ENCODE peak calls at places on chromosomes 1 and 21, in six cellular contexts. L is WTC11, S is HFF-Myc, Z is heart left ventricle, I is HepG2, R is neural progenitor cell. C is an unnamed sample.

GRCh38 chr1:167455786-167456446 is 62.4 kb downstream of the CD247 start:
- DNase-seq in L (no peak), S (no peak), Z (no peak), I (no peak), R (peak), C (no peak)

GRCh38 chr21:42063578-42064521 is 7.3 kb upstream of the UMODL1 start:
- DNase-seq in L (no peak), S (no peak), Z (peak), I (no peak), R (peak), C (no peak)

GRCh38 chr1:40107290-40107959 is 10.4 kb upstream of the PPT1 start:
- DNase-seq in L (no peak), S (no peak), Z (no peak), I (no peak), R (no peak), C (no peak)

GRCh38 chr1:7462627-7463026 is 308.5 kb upstream of the VAMP3 start:
- DNase-seq in L (no peak), S (no peak), Z (no peak), I (no peak), R (no peak), C (no peak)

GRCh38 chr1:223208164-223209075 is 65.4 kb upstream of the TLR5 start:
- DNase-seq in L (no peak), S (no peak), Z (no peak), I (no peak), R (no peak), C (no peak)

GRCh38 chr21:38810034-38810825 is 4.5 kb downstream of the ETS2 start:
- DNase-seq in L (no peak), S (no peak), Z (no peak), I (no peak), R (no peak), C (no peak)

GRCh38 chr1:67749844-67750689 is 65.1 kb downstream of the GADD45A start:
- DNase-seq in L (no peak), S (peak), Z (no peak), I (no peak), R (peak), C (no peak)

GRCh38 chr1:248841702-248842395 is 3.8 kb downstream of the ZNF672 start:
- DNase-seq in L (peak), S (no peak), Z (no peak), I (peak), R (peak), C (no peak)

GRCh38 chr1:32903991-32904776 is 3.0 kb upstream of the TMEM54 start:
- DNase-seq in L (no peak), S (no peak), Z (no peak), I (no peak), R (no peak), C (no peak)

GRCh38 chr21:15534450-15534886 is 195.3 kb upstream of the USP25 start:
- DNase-seq in L (no peak), S (no peak), Z (no peak), I (no peak), R (no peak), C (no peak)
- TF ChIP-seq CTCF in L (no peak), S (no peak), Z (no peak), I (no peak), R (peak), C (no peak)

GRCh38 chr1:203306089-203306969 is 1.0 kb downstream of the BTG2 start:
- DNase-seq in L (no peak), S (peak), Z (peak), I (peak), R (peak), C (no peak)
- TF ChIP-seq CTCF in L (no peak), S (no peak), Z (peak), I (peak), R (peak), C (peak)

DNA sequence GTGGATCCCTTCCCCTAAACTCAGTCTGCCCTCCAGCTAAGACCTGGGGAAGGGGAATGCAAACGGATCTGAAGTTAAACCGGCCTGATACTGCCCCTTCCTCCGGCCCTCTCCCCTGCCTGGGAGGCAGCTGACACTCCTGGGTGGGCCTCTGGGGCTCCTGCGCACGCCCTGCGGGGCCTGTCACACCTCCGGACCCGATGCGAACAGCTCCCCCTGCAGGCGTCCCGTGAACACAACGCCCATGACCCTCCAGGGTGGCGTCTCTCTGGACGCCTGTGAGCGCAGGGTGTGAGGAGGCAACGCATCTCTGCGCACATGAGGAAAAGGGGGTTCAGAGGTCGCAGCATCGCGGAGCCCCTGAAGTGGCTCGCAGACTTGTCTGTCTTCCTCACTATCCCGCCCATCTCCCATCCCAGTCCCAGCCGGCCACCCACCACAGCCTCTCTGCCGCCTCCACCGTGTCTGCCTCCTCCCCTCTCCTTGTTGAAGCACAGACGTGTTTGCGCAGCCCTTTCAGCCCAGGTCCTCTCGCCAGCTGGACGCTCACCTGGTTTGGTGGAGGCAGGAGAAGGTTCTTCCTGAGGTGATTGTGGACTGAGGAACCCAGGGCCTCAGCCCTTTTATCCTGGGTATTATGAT is 421 bp upstream of the LCE3A start:
- DNase-seq in L (no peak), S (no peak), Z (peak), I (peak), R (no peak), C (no peak)
- TF ChIP-seq CTCF in L (no peak), S (no peak), Z (no peak), I (peak), R (no peak), C (no peak)

GRCh38 chr21:17512245-17513213 is at the start of gene CXADR:
- DNase-seq in L (peak), S (no peak), Z (peak), I (peak), R (peak), C (peak)
- TF ChIP-seq CTCF in L (peak), S (peak), Z (peak), I (peak), R (peak), C (peak)

GRCh38 chr1:230085178-230085515 is 18.1 kb downstream of the GALNT2 start:
- DNase-seq in L (no peak), S (no peak), Z (no peak), I (no peak), R (no peak), C (no peak)

GRCh38 chr1:230083746-230084407 is 16.8 kb downstream of the GALNT2 start:
- DNase-seq in L (no peak), S (no peak), Z (no peak), I (no peak), R (no peak), C (no peak)

GRCh38 chr1:230086152-230086551 is 19.1 kb downstream of the GALNT2 start:
- DNase-seq in L (no peak), S (no peak), Z (no peak), I (no peak), R (no peak), C (no peak)

GRCh38 chr1:230083053-230083452 is 16.0 kb downstream of the GALNT2 start:
- DNase-seq in L (no peak), S (no peak), Z (no peak), I (no peak), R (no peak), C (no peak)

DNA sequence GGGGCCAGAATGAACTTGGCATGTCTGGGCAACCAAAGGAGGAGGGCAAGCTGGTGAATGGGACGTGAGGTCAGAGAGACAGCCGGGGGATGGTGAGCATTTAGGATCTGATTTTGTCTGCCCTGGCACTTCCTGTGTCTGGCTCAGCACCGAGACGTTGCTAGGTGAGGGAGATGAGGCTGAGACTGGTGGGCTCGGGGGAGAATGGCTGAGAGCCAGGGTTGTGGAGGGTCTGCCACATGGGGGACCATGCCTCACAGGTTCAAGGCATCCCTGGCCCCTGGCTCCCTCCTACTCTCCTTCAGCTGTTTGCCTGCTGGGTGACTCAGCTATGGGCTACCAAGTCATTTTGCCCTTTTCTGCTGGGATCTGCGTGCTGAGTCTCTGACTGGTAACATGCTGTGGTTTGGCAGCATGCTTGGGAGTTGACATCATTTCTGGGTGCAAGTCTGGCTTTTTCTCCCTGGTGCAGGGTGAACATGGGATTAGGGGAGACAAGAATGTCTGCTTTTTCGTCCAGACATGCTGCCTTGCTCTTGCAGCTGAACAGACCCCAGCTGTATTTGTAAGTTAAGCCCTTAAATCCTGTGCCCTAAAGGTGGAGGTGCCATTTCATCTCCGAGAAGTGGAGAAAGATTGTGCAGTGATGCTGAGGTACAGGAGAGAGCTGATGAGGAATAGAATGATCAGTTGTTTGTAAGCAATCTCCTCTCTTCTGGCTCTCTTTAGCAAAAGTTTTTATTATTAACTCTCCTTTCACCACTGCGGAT is 17.6 kb downstream of the GALNT2 start:
- DNase-seq in L (no peak), S (peak), Z (no peak), I (peak), R (no peak), C (no peak)
- TF ChIP-seq CTCF in L (no peak), S (no peak), Z (no peak), I (no peak), R (no peak), C (no peak)

DNA sequence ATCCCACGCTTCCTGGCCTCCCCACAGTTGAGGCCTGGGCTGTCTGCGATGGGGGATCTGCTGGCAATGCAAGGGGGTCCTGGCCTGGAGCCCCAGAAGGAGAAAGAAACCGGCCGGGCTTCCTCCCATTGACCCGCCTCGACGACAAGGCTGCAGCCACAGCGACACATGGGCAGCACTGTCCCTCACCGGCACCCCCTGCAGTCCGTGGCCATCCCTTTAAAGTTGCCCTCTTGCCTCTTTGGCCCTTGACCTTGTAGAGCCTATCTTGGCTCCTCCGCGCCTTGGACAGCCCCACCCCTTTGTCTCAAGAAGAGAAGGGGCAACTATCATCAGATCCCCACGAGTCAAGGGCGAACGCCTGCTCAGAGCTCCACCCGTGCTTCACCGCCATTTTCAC is 106.0 kb downstream of the CASZ1 start:
- DNase-seq in L (no peak), S (no peak), Z (no peak), I (no peak), R (no peak), C (no peak)
- TF ChIP-seq CTCF in L (no peak), S (no peak), Z (no peak), I (peak), R (no peak), C (no peak)

DNA sequence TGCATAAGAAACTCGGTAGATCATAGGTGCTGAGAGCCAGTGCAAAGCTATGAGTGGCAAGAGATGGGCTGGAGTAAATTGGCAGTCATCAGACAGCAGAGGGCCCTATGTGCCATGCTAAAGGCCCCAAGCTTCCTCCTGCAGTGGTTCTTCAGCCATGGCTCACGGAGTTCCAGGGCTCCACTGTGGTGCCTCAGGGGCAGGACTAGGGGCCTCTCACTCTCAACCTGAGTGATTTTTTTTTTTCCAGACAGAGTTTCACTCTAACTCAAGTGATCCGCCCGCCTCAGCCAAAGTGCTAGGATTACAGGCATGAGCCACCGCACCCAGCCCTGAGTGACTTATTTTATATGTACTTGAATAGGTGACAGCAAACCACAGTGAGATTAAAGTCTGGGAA is 10.4 kb upstream of the GJA8 start:
- DNase-seq in L (peak), S (no peak), Z (no peak), I (no peak), R (peak), C (no peak)
- TF ChIP-seq CTCF in L (no peak), S (no peak), Z (no peak), I (peak), R (no peak), C (peak)

GRCh38 chr1:201694615-201695335 is 134.2 kb upstream of the IPO9 start:
- DNase-seq in L (no peak), S (no peak), Z (no peak), I (no peak), R (peak), C (no peak)

GRCh38 chr1:201697174-201697573 is 131.8 kb upstream of the IPO9 start:
- DNase-seq in L (no peak), S (no peak), Z (no peak), I (no peak), R (no peak), C (no peak)

GRCh38 chr1:201695607-201696006 is 133.3 kb upstream of the IPO9 start:
- DNase-seq in L (no peak), S (no peak), Z (no peak), I (no peak), R (no peak), C (no peak)

GRCh38 chr1:201693887-201694614 is 134.9 kb upstream of the IPO9 start:
- DNase-seq in L (peak), S (no peak), Z (no peak), I (no peak), R (peak), C (no peak)

DNA sequence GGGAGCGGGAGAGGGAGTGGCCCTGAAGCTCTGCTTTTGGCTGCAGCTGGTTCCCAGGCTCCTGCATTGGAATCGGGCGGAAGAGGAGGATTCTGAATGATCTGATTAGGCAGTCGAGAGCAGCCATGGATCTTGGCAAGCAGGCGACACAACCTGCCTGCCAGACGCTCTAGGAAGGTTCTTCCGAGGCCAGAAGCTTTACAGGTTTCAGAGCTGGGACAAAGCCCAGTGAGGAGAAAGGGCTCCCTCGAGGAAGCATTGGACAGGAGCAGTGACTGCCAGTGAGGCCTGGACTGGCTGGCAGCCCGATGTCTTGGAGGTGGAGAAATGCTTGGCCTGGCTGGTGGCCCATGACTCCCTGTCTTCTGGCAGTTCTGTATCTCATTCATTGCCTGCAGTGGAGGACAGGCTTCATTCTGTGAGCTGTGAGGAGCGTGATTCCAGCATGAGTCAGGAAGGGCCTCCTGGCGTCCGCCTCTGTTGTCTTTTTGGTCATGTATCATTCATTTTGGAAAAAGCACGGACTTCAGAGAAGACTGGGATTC is 132.7 kb upstream of the IPO9 start:
- DNase-seq in L (no peak), S (peak), Z (peak), I (no peak), R (no peak), C (no peak)
- TF ChIP-seq CTCF in L (no peak), S (no peak), Z (no peak), I (no peak), R (no peak), C (no peak)

GRCh38 chr1:182565537-182565936 is 23.5 kb downstream of the RNASEL start:
- DNase-seq in L (no peak), S (no peak), Z (no peak), I (no peak), R (no peak), C (no peak)
- TF ChIP-seq CTCF in L (no peak), S (no peak), Z (no peak), I (no peak), R (no peak), C (no peak)

C was measured in D721Med.